ENCODE peak calls at places on chromosomes 12 and 14, in seven cellular contexts. K, W, G, V, M, Z and I are unnamed samples. For H3K36me3, the result is how much of the 10 kb centered on the place peaks cover.

GRCh38 chr14:94532462-94532861 is 23.2 kb upstream of the SERPINA12 start:
- DNase-seq in K (no peak), W (no peak), G (no peak), V (no peak), M (no peak), Z (no peak), I (no peak)

GRCh38 chr12:56087220-56087619 is 7.3 kb downstream of the ERBB3 start:
- DNase-seq in K (peak), W (peak), G (peak), V (no peak), M (peak), Z (no peak), I (peak)

GRCh38 chr14:70640938-70641547 is 673 bp upstream of the TTC9 start:
- DNase-seq in K (peak), W (peak), G (no peak), V (peak), M (peak), Z (peak), I (peak)

GRCh38 chr12:103197725-103198388 is 240.4 kb downstream of the ASCL1 start:
- DNase-seq in K (no peak), W (no peak), G (no peak), V (peak), M (no peak), Z (no peak), I (no peak)

GRCh38 chr12:91610561-91610960 is 427.9 kb upstream of the DCN start:
- DNase-seq in K (no peak), W (no peak), G (no peak), V (no peak), M (no peak), Z (no peak), I (no peak)

GRCh38 chr12:87953257-87953860 is 75.8 kb downstream of the C12orf50 start:
- DNase-seq in K (no peak), W (peak), G (no peak), V (peak), M (no peak), Z (peak), I (no peak)

GRCh38 chr12:45008211-45008610 is 42.7 kb downstream of the DBX2 start:
- DNase-seq in K (no peak), W (no peak), G (no peak), V (no peak), M (no peak), Z (peak), I (no peak)

GRCh38 chr12:131738196-131738595 is 27.3 kb downstream of the SFSWAP start:
- DNase-seq in K (no peak), W (no peak), G (no peak), V (no peak), M (no peak), Z (no peak), I (no peak)

GRCh38 chr14:99123208-99123870 is 148.7 kb downstream of the BCL11B start:
- DNase-seq in K (no peak), W (no peak), G (no peak), V (peak), M (no peak), Z (peak), I (no peak)

GRCh38 chr14:95620659-95621059 is 65.6 kb upstream of the TCL1B start:
- DNase-seq in K (no peak), W (no peak), G (no peak), V (no peak), M (no peak), Z (no peak), I (no peak)

GRCh38 chr12:121576851-121577391 is 3.9 kb downstream of the KDM2B start:
- DNase-seq in K (no peak), W (no peak), G (no peak), V (peak), M (no peak), Z (no peak), I (no peak)

GRCh38 chr12:2640709-2641108 is 154.1 kb upstream of the FKBP4 start:
- DNase-seq in K (no peak), W (no peak), G (no peak), V (peak), M (no peak), Z (no peak), I (no peak)

GRCh38 chr14:68373124-68373646 is 419.7 kb downstream of the ZFP36L1 start:
- DNase-seq in K (no peak), W (no peak), G (no peak), V (no peak), M (no peak), Z (no peak), I (no peak)

GRCh38 chr12:94148841-94149780 is 734 bp downstream of the PLXNC1 start:
- DNase-seq in K (peak), W (no peak), G (no peak), V (peak), M (peak), Z (peak), I (peak)

GRCh38 chr12:114682920-114683708 is 861 bp downstream of the TBX3 start:
- DNase-seq in K (no peak), W (no peak), G (no peak), V (peak), M (no peak), Z (no peak), I (peak)

GRCh38 chr12:114683709-114684097 is 272 bp downstream of the TBX3 start:
- DNase-seq in K (no peak), W (no peak), G (no peak), V (no peak), M (no peak), Z (no peak), I (no peak)

GRCh38 chr12:114684870-114685273 is 897 bp upstream of the TBX3 start:
- DNase-seq in K (no peak), W (no peak), G (no peak), V (no peak), M (no peak), Z (no peak), I (no peak)

GRCh38 chr12:114685320-114685781 is 1.4 kb upstream of the TBX3 start:
- DNase-seq in K (no peak), W (no peak), G (no peak), V (peak), M (no peak), Z (peak), I (no peak)

GRCh38 chr12:114684098-114684869 is at the start of gene TBX3:
- DNase-seq in K (peak), W (peak), G (peak), V (peak), M (peak), Z (peak), I (peak)
- TF ChIP-seq CTCF in K (peak), W (no peak), G (no peak), V (peak), M (peak), Z (peak), I (peak)

GRCh38 chr12:54349658-54350057 is 14.6 kb downstream of the GPR84 start:
- DNase-seq in K (no peak), W (no peak), G (no peak), V (no peak), M (no peak), Z (no peak), I (no peak)

GRCh38 chr12:54352022-54352531 is 12.2 kb downstream of the GPR84 start:
- DNase-seq in K (peak), W (peak), G (no peak), V (peak), M (peak), Z (peak), I (no peak)

GRCh38 chr12:54350743-54351142 is 13.5 kb downstream of the GPR84 start:
- DNase-seq in K (no peak), W (no peak), G (no peak), V (no peak), M (no peak), Z (no peak), I (no peak)

GRCh38 chr12:54352891-54353874 is 11.1 kb downstream of the GPR84 start:
- DNase-seq in K (no peak), W (no peak), G (no peak), V (peak), M (no peak), Z (peak), I (no peak)

GRCh38 chr12:54349031-54349430 is 15.3 kb downstream of the GPR84 start:
- DNase-seq in K (no peak), W (no peak), G (no peak), V (no peak), M (no peak), Z (no peak), I (no peak)
- H3K36me3 ChIP-seq in K (half or more), W (under half), G (under half), V (half or more), M (under half), Z (under half), I (under half)

DNA sequence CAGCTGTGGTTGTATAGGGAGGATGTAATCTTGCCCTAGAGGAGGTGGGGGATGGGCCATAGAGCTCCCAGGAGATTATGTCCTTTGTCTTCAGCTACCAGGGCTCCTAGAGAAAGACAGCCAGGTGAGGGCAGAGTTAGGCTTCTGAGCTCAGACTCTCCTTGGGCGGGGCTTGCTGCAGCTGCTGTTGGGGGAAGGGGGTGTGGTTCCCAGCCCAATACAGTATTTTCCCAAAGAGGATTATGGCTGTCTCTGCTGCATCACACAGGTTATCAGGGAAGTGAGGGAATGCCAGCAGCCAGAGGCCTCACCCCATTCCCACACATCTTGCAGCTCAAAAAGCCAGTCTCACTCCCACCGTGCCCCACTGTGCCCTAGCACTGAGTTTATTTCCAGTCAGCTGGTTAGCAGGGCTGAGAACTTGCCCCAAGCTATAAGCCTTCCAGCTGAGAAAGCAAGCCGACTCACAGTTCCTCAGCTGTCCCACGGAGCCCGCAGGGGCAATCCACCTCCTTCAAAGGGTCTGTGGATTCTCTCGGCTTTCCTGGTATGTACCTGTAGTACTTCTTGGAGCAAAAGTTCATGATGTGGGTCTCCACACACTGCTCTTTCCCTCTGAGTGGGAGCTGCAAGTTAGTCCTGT is 217.3 kb upstream of the CPNE8 start:
- DNase-seq in K (no peak), W (no peak), G (no peak), V (peak), M (no peak), Z (no peak), I (no peak)
- TF ChIP-seq CTCF in K (no peak), W (no peak), G (no peak), V (peak), M (no peak), Z (no peak), I (no peak)

DNA sequence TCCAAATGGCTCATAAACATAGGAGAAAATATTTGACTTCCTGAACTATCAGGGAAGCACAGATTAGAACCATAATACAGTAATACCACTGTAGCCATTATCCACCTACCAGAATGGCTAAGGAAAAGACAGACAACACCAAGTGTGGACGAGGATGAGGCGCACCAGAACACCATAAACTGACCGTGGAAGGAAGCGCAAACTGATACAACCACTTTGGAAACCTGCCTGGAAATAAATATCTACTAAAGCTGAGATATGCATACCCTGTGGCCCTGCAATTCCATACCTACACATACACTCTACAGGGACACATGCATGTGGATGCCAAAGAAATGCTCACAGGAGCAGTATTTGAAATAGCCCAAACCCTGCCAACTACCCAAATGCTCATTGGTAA is 60.3 kb downstream of the RBM19 start:
- DNase-seq in K (no peak), W (no peak), G (no peak), V (no peak), M (no peak), Z (no peak), I (no peak)
- H3K36me3 ChIP-seq in K (under half), W (under half), G (under half), V (under half), M (under half), Z (under half), I (under half)

GRCh38 chr12:6753772-6754356 is 923 bp upstream of the MLF2 start:
- DNase-seq in K (no peak), W (no peak), G (no peak), V (no peak), M (no peak), Z (no peak), I (no peak)
- TF ChIP-seq CTCF in K (peak), W (no peak), G (peak), V (no peak), M (no peak), Z (peak), I (no peak)

DNA sequence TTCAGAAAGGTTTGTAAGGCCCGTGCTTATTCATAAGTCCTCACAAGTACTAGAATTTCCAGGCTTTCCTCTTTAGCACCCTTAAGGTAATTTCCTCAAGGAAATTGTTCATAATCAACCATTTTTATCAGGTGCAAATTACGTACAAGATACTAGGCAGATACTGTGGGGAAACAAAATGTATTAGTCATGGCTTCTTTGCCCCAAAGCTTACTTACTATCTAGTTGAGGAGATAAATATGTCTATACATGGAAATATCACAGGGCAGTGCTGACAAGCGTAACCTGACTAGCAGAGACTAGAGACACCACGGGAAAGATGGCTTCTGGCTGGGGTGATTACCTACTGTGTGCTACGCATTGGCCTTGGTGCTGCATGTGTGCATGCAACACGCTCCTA is 22.5 kb downstream of the MAX start:
- DNase-seq in K (no peak), W (no peak), G (no peak), V (no peak), M (no peak), Z (no peak), I (no peak)
- H3K36me3 ChIP-seq in K (half or more), W (under half), G (under half), V (half or more), M (under half), Z (under half), I (under half)

DNA sequence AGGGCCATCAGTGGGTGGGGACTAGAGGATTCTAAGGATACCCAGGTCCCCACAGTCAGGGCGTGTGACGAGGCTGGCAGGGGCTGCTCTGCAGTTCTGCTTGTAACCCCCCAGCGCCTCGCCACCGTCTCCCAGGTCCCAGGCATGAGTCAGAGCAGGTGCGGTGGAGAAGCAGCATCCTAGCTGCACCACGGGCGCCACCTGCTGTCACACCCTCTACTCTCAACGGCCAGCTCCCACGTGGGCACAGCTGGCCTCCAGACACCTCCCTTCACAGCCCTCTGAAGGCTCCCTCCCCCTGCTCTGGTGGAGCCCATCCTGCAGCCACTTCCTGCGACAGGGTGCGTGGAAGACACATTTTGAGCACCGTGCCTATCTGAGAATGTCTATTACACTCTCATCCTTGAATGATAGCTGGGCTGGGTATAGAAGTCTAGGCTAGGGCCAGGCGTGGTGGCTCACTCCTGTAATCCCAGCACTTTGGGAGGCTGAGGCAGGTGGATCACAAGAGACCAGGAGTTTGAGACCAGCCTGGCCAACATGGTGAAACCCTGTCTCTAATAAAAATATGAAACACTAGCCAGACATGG is 6.9 kb upstream of the NUDT14 start:
- DNase-seq in K (peak), W (no peak), G (no peak), V (no peak), M (no peak), Z (no peak), I (peak)
- TF ChIP-seq CTCF in K (peak), W (no peak), G (no peak), V (peak), M (no peak), Z (no peak), I (no peak)

GRCh38 chr12:124980098-124980892 is 8.6 kb downstream of the DHX37 start:
- DNase-seq in K (no peak), W (no peak), G (no peak), V (peak), M (peak), Z (no peak), I (no peak)
- H3K36me3 ChIP-seq in K (half or more), W (under half), G (under half), V (half or more), M (under half), Z (under half), I (under half)

DNA sequence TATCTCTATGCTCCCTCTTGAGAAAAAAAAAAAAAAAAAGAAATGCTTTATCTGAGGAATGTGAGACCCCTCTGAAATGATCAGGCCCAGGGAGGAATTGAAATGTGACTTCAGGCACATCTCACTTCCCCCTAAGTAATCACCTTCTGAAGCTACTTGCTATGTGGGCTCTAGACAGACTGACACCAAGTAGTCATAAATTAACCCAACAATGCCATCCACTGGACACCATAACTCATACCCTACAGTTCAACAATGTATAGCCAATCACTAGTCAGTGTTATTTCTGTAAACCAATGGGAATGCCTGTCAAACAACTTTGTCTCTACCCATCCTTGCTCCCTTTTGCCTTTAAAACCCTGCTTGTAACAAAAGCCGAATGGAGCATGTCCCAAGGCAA is 182.8 kb upstream of the TMPO start:
- DNase-seq in K (no peak), W (no peak), G (no peak), V (no peak), M (no peak), Z (no peak), I (no peak)
- TF ChIP-seq CTCF in K (no peak), W (no peak), G (no peak), V (no peak), M (no peak), Z (no peak), I (no peak)